ENCODE peak calls at places on chromosomes 5 and 9, in five cellular contexts. One of them, this sample, is unnamed.

GRCh38 chr5:5066276-5067186 is 73.6 kb upstream of the ADAMTS16 start:
- DNase-seq in ecto neural progenitor cell: no peak
- DNase-seq in KG1: no peak
- DNase-seq in DMS53: no peak
- DNase-seq in neural crest cell: no peak
- DNase-seq in this sample: no peak

GRCh38 chr5:168157141-168157540 is 134.3 kb upstream of the WWC1 start:
- DNase-seq in neural crest cell: no peak
- DNase-seq in KG1: no peak
- DNase-seq in ecto neural progenitor cell: no peak
- DNase-seq in DMS53: no peak
- DNase-seq in this sample: no peak

GRCh38 chr9:137975527-137975913 is 97.9 kb downstream of the CACNA1B start:
- DNase-seq in ecto neural progenitor cell: no peak
- DNase-seq in DMS53: no peak
- DNase-seq in KG1: no peak
- DNase-seq in neural crest cell: no peak
- DNase-seq in this sample: no peak

GRCh38 chr9:20844916-20845315 is 160.9 kb downstream of the FOCAD start:
- DNase-seq in KG1: no peak
- DNase-seq in neural crest cell: no peak
- DNase-seq in DMS53: no peak
- DNase-seq in ecto neural progenitor cell: no peak
- DNase-seq in this sample: no peak

GRCh38 chr5:34698754-34699153 is 42.6 kb downstream of the RAI14 start:
- DNase-seq in neural crest cell: no peak
- DNase-seq in KG1: no peak
- DNase-seq in ecto neural progenitor cell: no peak
- DNase-seq in DMS53: no peak
- DNase-seq in this sample: no peak

GRCh38 chr9:75866273-75866871 is 24.1 kb upstream of the PCSK5 start:
- DNase-seq in neural crest cell: peak; percentile 55
- DNase-seq in ecto neural progenitor cell: no peak
- DNase-seq in DMS53: peak; percentile 64
- DNase-seq in KG1: peak; percentile 9
- DNase-seq in this sample: peak; percentile 28

GRCh38 chr5:14268236-14268701 is 125.1 kb downstream of the TRIO start:
- DNase-seq in KG1: no peak
- DNase-seq in DMS53: peak; percentile 41
- DNase-seq in ecto neural progenitor cell: no peak
- DNase-seq in neural crest cell: no peak
- DNase-seq in this sample: no peak

GRCh38 chr5:132272341-132273210 is 15.1 kb downstream of the PDLIM4 start:
- DNase-seq in KG1: no peak
- DNase-seq in neural crest cell: peak; percentile 88
- DNase-seq in ecto neural progenitor cell: peak; percentile 84
- DNase-seq in DMS53: peak; percentile 73
- DNase-seq in this sample: peak; percentile 71

GRCh38 chr5:115600771-115601170 is 1.5 kb downstream of the TICAM2 start:
- DNase-seq in ecto neural progenitor cell: no peak
- DNase-seq in DMS53: no peak
- DNase-seq in neural crest cell: no peak
- DNase-seq in KG1: no peak
- DNase-seq in this sample: no peak

GRCh38 chr5:138963763-138964371 is 88.7 kb upstream of the LRRTM2 start:
- DNase-seq in DMS53: no peak
- DNase-seq in KG1: no peak
- DNase-seq in neural crest cell: peak; percentile 38
- DNase-seq in ecto neural progenitor cell: no peak
- DNase-seq in this sample: no peak

GRCh38 chr5:39896706-39897105 is 471.9 kb upstream of the DAB2 start:
- DNase-seq in neural crest cell: no peak
- DNase-seq in ecto neural progenitor cell: no peak
- DNase-seq in KG1: no peak
- DNase-seq in DMS53: no peak
- DNase-seq in this sample: no peak

GRCh38 chr5:124819201-124819600 is 72.8 kb upstream of the ZNF608 start:
- DNase-seq in ecto neural progenitor cell: no peak
- DNase-seq in DMS53: no peak
- DNase-seq in neural crest cell: no peak
- DNase-seq in KG1: no peak
- DNase-seq in this sample: no peak

GRCh38 chr5:14179446-14179845 is 36.3 kb downstream of the TRIO start:
- DNase-seq in KG1: no peak
- DNase-seq in ecto neural progenitor cell: no peak
- DNase-seq in neural crest cell: no peak
- DNase-seq in DMS53: no peak
- DNase-seq in this sample: no peak

This sample was measured in HEK293T.